ENCODE peak calls at places on chromosome 9, in ten cellular contexts. One of them, this sample, is unnamed.

GRCh38 chr9:92980085-92980745 is 32.9 kb downstream of the FGD3 start:
- DNase-seq in activated CD4-positive, alpha-beta T cell treated with anti-CD3 and anti-CD28 coated beads for 24 hours: no peak
- DNase-seq in HS-5: no peak
- DNase-seq in stimulated activated CD8-positive, alpha-beta memory T cell treated with anti-CD3 and anti-CD28 coated beads, Interleukin-7, amount 100 ng/mL, for 48 hours: no peak
- DNase-seq in M059J: peak; percentile 32
- DNase-seq in NCI-H2107: no peak
- DNase-seq in GM04503: no peak
- DNase-seq in progenitor cell of endocrine pancreas: no peak
- DNase-seq in activated CD8-positive, alpha-beta memory T cell treated with anti-CD3 and anti-CD28 coated beads for 48 hours: no peak
- DNase-seq in NCI-H2227 treated with DMSO at 0.1 percent for 48 hours: no peak
- DNase-seq in this sample: no peak

GRCh38 chr9:136848393-136849037 is 694 bp upstream of the PHPT1 start:
- DNase-seq in activated CD4-positive, alpha-beta T cell treated with anti-CD3 and anti-CD28 coated beads for 24 hours: no peak
- DNase-seq in HS-5: peak; percentile 30
- DNase-seq in stimulated activated CD8-positive, alpha-beta memory T cell treated with anti-CD3 and anti-CD28 coated beads, Interleukin-7, amount 100 ng/mL, for 48 hours: no peak
- DNase-seq in M059J: peak; percentile 55
- DNase-seq in NCI-H2107: no peak
- DNase-seq in GM04503: no peak
- DNase-seq in progenitor cell of endocrine pancreas: no peak
- DNase-seq in activated CD8-positive, alpha-beta memory T cell treated with anti-CD3 and anti-CD28 coated beads for 48 hours: no peak
- DNase-seq in NCI-H2227 treated with DMSO at 0.1 percent for 48 hours: peak; percentile 52
- DNase-seq in this sample: no peak

GRCh38 chr9:81632599-81632998 is 56.7 kb downstream of the TLE1 start:
- DNase-seq in activated CD4-positive, alpha-beta T cell treated with anti-CD3 and anti-CD28 coated beads for 24 hours: no peak
- DNase-seq in HS-5: no peak
- DNase-seq in stimulated activated CD8-positive, alpha-beta memory T cell treated with anti-CD3 and anti-CD28 coated beads, Interleukin-7, amount 100 ng/mL, for 48 hours: no peak
- DNase-seq in M059J: peak; percentile 67
- DNase-seq in NCI-H2107: no peak
- DNase-seq in GM04503: peak; percentile 41
- DNase-seq in progenitor cell of endocrine pancreas: no peak
- DNase-seq in activated CD8-positive, alpha-beta memory T cell treated with anti-CD3 and anti-CD28 coated beads for 48 hours: no peak
- DNase-seq in NCI-H2227 treated with DMSO at 0.1 percent for 48 hours: no peak
- DNase-seq in this sample: peak; percentile 29

GRCh38 chr9:4866239-4866969 is 73.7 kb downstream of the RCL1 start:
- DNase-seq in activated CD4-positive, alpha-beta T cell treated with anti-CD3 and anti-CD28 coated beads for 24 hours: no peak
- DNase-seq in HS-5: no peak
- DNase-seq in stimulated activated CD8-positive, alpha-beta memory T cell treated with anti-CD3 and anti-CD28 coated beads, Interleukin-7, amount 100 ng/mL, for 48 hours: no peak
- DNase-seq in M059J: peak; percentile 54
- DNase-seq in NCI-H2107: no peak
- DNase-seq in GM04503: no peak
- DNase-seq in progenitor cell of endocrine pancreas: no peak
- DNase-seq in activated CD8-positive, alpha-beta memory T cell treated with anti-CD3 and anti-CD28 coated beads for 48 hours: no peak
- DNase-seq in NCI-H2227 treated with DMSO at 0.1 percent for 48 hours: no peak
- DNase-seq in this sample: no peak

GRCh38 chr9:19446361-19446861 is 37.6 kb downstream of the ACER2 start:
- DNase-seq in activated CD4-positive, alpha-beta T cell treated with anti-CD3 and anti-CD28 coated beads for 24 hours: no peak
- DNase-seq in HS-5: no peak
- DNase-seq in stimulated activated CD8-positive, alpha-beta memory T cell treated with anti-CD3 and anti-CD28 coated beads, Interleukin-7, amount 100 ng/mL, for 48 hours: no peak
- DNase-seq in M059J: no peak
- DNase-seq in NCI-H2107: peak; percentile 9
- DNase-seq in GM04503: no peak
- DNase-seq in progenitor cell of endocrine pancreas: no peak
- DNase-seq in activated CD8-positive, alpha-beta memory T cell treated with anti-CD3 and anti-CD28 coated beads for 48 hours: no peak
- DNase-seq in NCI-H2227 treated with DMSO at 0.1 percent for 48 hours: no peak
- DNase-seq in this sample: no peak

GRCh38 chr9:79020266-79020665 is 551.5 kb upstream of the TLE4 start:
- DNase-seq in activated CD4-positive, alpha-beta T cell treated with anti-CD3 and anti-CD28 coated beads for 24 hours: no peak
- DNase-seq in HS-5: no peak
- DNase-seq in stimulated activated CD8-positive, alpha-beta memory T cell treated with anti-CD3 and anti-CD28 coated beads, Interleukin-7, amount 100 ng/mL, for 48 hours: no peak
- DNase-seq in M059J: no peak
- DNase-seq in NCI-H2107: peak; percentile 87
- DNase-seq in GM04503: no peak
- DNase-seq in progenitor cell of endocrine pancreas: no peak
- DNase-seq in activated CD8-positive, alpha-beta memory T cell treated with anti-CD3 and anti-CD28 coated beads for 48 hours: no peak
- DNase-seq in NCI-H2227 treated with DMSO at 0.1 percent for 48 hours: no peak
- DNase-seq in this sample: no peak

GRCh38 chr9:109422641-109423040 is 75.5 kb downstream of the PTPN3 start:
- DNase-seq in activated CD4-positive, alpha-beta T cell treated with anti-CD3 and anti-CD28 coated beads for 24 hours: no peak
- DNase-seq in HS-5: no peak
- DNase-seq in stimulated activated CD8-positive, alpha-beta memory T cell treated with anti-CD3 and anti-CD28 coated beads, Interleukin-7, amount 100 ng/mL, for 48 hours: no peak
- DNase-seq in M059J: no peak
- DNase-seq in NCI-H2107: no peak
- DNase-seq in GM04503: no peak
- DNase-seq in progenitor cell of endocrine pancreas: no peak
- DNase-seq in activated CD8-positive, alpha-beta memory T cell treated with anti-CD3 and anti-CD28 coated beads for 48 hours: no peak
- DNase-seq in NCI-H2227 treated with DMSO at 0.1 percent for 48 hours: no peak
- DNase-seq in this sample: no peak

GRCh38 chr9:131838581-131839280 is 98.9 kb upstream of the RAPGEF1 start:
- DNase-seq in activated CD4-positive, alpha-beta T cell treated with anti-CD3 and anti-CD28 coated beads for 24 hours: no peak
- DNase-seq in HS-5: no peak
- DNase-seq in stimulated activated CD8-positive, alpha-beta memory T cell treated with anti-CD3 and anti-CD28 coated beads, Interleukin-7, amount 100 ng/mL, for 48 hours: no peak
- DNase-seq in M059J: no peak
- DNase-seq in NCI-H2107: no peak
- DNase-seq in GM04503: no peak
- DNase-seq in progenitor cell of endocrine pancreas: no peak
- DNase-seq in activated CD8-positive, alpha-beta memory T cell treated with anti-CD3 and anti-CD28 coated beads for 48 hours: no peak
- DNase-seq in NCI-H2227 treated with DMSO at 0.1 percent for 48 hours: no peak
- DNase-seq in this sample: no peak

GRCh38 chr9:90044710-90045151 is 439.9 kb downstream of the GADD45G start:
- DNase-seq in activated CD4-positive, alpha-beta T cell treated with anti-CD3 and anti-CD28 coated beads for 24 hours: peak; percentile 7
- DNase-seq in HS-5: peak; percentile 49
- DNase-seq in stimulated activated CD8-positive, alpha-beta memory T cell treated with anti-CD3 and anti-CD28 coated beads, Interleukin-7, amount 100 ng/mL, for 48 hours: peak; percentile 7
- DNase-seq in M059J: peak; percentile 87
- DNase-seq in NCI-H2107: no peak
- DNase-seq in GM04503: no peak
- DNase-seq in progenitor cell of endocrine pancreas: no peak
- DNase-seq in activated CD8-positive, alpha-beta memory T cell treated with anti-CD3 and anti-CD28 coated beads for 48 hours: no peak
- DNase-seq in NCI-H2227 treated with DMSO at 0.1 percent for 48 hours: no peak
- DNase-seq in this sample: no peak

GRCh38 chr9:20292002-20292401 is 330.3 kb downstream of the MLLT3 start:
- DNase-seq in activated CD4-positive, alpha-beta T cell treated with anti-CD3 and anti-CD28 coated beads for 24 hours: no peak
- DNase-seq in HS-5: no peak
- DNase-seq in stimulated activated CD8-positive, alpha-beta memory T cell treated with anti-CD3 and anti-CD28 coated beads, Interleukin-7, amount 100 ng/mL, for 48 hours: no peak
- DNase-seq in M059J: peak; percentile 55
- DNase-seq in NCI-H2107: no peak
- DNase-seq in GM04503: no peak
- DNase-seq in progenitor cell of endocrine pancreas: no peak
- DNase-seq in activated CD8-positive, alpha-beta memory T cell treated with anti-CD3 and anti-CD28 coated beads for 48 hours: no peak
- DNase-seq in NCI-H2227 treated with DMSO at 0.1 percent for 48 hours: no peak
- DNase-seq in this sample: no peak

This sample was measured in AG09319.